ENCODE peak calls at places on chromosomes 3 and 15, in four cellular contexts. X, H, U and T are unnamed samples.

GRCh38 chr15:96924570-96924969 is 594.1 kb downstream of the NR2F2 start:
- DNase-seq in X (no peak), H (no peak), U (no peak), T (no peak)

GRCh38 chr3:182786564-182787196 is 6.6 kb upstream of the ATP11B start:
- DNase-seq in X (no peak), H (no peak), U (no peak), T (no peak)

GRCh38 chr3:41608267-41608822 is 353.6 kb downstream of the ULK4 start:
- DNase-seq in X (no peak), H (no peak), U (no peak), T (no peak)

GRCh38 chr3:43286886-43287301 is 554 bp downstream of the SNRK start:
- DNase-seq in X (no peak), H (peak; percentile 8), U (no peak), T (no peak)

GRCh38 chr3:154310840-154311239 is 13.4 kb downstream of the DHX36 start:
- DNase-seq in X (no peak), H (peak; percentile 9), U (peak; percentile 9), T (no peak)

GRCh38 chr15:52228928-52229327 is 37.7 kb upstream of the GNB5 start:
- DNase-seq in X (no peak), H (peak; percentile 39), U (no peak), T (no peak)

GRCh38 chr3:144843099-144843498 is 871.5 kb downstream of the DIPK2A start:
- DNase-seq in X (no peak), H (no peak), U (no peak), T (no peak)

GRCh38 chr3:142947352-142947751 is 16.1 kb downstream of the PAQR9 start:
- DNase-seq in X (peak; percentile 61), H (no peak), U (no peak), T (no peak)

GRCh38 chr15:56616551-56616950 is 116.8 kb downstream of the ZNF280D start:
- DNase-seq in X (no peak), H (no peak), U (no peak), T (no peak)

GRCh38 chr3:42229942-42230688 is 35.9 kb downstream of the CCK start:
- DNase-seq in X (no peak), H (peak; percentile 52), U (peak; percentile 40), T (no peak)

GRCh38 chr3:146881366-146881765 is 276.2 kb upstream of the PLSCR5 start:
- DNase-seq in X (no peak), H (no peak), U (no peak), T (no peak)

GRCh38 chr3:170740285-170740684 is 129.7 kb downstream of the RPL22L1 start:
- DNase-seq in X (no peak), H (no peak), U (no peak), T (no peak)

GRCh38 chr15:68555348-68556037 is 23.3 kb upstream of the CORO2B start:
- DNase-seq in X (no peak), H (no peak), U (no peak), T (no peak)

GRCh38 chr15:27324871-27325270 is 353.9 kb downstream of the GABRG3 start:
- DNase-seq in X (no peak), H (no peak), U (no peak), T (no peak)

GRCh38 chr15:79640206-79640605 is 208.1 kb downstream of the MINAR1 start:
- DNase-seq in X (no peak), H (peak; percentile 91), U (peak; percentile 85), T (no peak)

GRCh38 chr3:179309225-179310109 is 13.4 kb upstream of the ZNF639 start:
- DNase-seq in X (no peak), H (no peak), U (no peak), T (no peak)

GRCh38 chr3:155362808-155363689 is 69.6 kb upstream of the STRIT1 start:
- DNase-seq in X (no peak), H (no peak), U (no peak), T (no peak)

GRCh38 chr3:184338538-184338945 is 1.1 kb downstream of the FAM131A start:
- DNase-seq in X (peak; percentile 75), H (no peak), U (peak; percentile 79), T (peak; percentile 95)

GRCh38 chr3:49607796-49608195 is 53.5 kb downstream of the BSN start:
- DNase-seq in X (peak; percentile 29), H (no peak), U (no peak), T (no peak)

GRCh38 chr15:77436822-77437221 is 16.1 kb downstream of the HMG20A start:
- DNase-seq in X (no peak), H (no peak), U (no peak), T (no peak)

GRCh38 chr3:142817897-142818296 is 71.0 kb downstream of the PCOLCE2 start:
- DNase-seq in X (no peak), H (no peak), U (no peak), T (no peak)

GRCh38 chr3:160754371-160754854 is 1.6 kb upstream of the PPM1L start:
- DNase-seq in X (peak; percentile 39), H (no peak), U (peak; percentile 32), T (peak; percentile 76)

GRCh38 chr3:14617508-14618023 is 34.0 kb upstream of the CCDC174 start:
- DNase-seq in X (no peak), H (no peak), U (no peak), T (no peak)

GRCh38 chr3:171457263-171458055 is 2.7 kb downstream of the TNIK start:
- DNase-seq in X (no peak), H (no peak), U (no peak), T (no peak)

GRCh38 chr3:186067360-186068242 is 41.3 kb downstream of the ETV5 start:
- DNase-seq in X (no peak), H (no peak), U (no peak), T (no peak)

GRCh38 chr15:59632714-59633113 is 21.1 kb downstream of the GCNT3 start:
- DNase-seq in X (no peak), H (peak; percentile 68), U (no peak), T (no peak)

GRCh38 chr3:187551419-187551818 is 118.8 kb downstream of the SST start:
- DNase-seq in X (no peak), H (no peak), U (no peak), T (no peak)

DNA sequence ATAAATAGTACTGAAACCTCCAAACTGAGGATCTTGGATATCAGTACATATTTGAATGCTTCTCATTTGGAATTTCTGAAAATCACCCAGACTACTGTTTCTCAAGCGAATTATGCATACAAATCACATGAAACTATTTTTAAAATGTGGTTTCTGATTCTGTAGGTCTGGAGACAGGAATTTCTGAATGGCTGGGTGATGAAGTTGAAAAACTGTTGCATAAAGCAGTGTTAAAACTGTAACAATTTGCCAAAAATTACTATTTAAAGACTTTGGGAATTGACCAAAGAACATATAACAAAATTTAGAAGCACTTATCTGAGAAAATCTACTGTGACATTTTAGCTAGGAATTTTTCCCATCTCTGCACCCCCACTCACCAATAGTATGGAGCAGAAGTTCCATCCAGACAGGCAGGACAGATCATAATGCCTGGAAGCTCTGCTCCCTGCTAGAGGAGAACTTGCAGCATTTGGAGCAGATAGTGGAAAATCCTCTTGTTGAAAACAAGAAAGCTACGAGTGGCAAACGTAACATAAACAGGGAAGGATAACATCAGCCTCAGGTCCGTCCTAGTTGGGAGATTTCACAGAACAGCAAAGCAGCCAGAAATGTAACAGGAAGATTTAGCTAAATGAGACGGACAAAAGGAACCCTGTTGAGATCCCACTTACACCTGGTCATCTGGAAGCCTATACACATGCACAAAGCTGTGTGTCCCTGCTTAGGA is 132.3 kb upstream of the MCTP2 start:
- DNase-seq in X (no peak), H (no peak), U (no peak), T (no peak)
- H3K27ac ChIP-seq in X (no peak overlapping the region), H (no peak overlapping the region), U (no peak overlapping the region), T (no peak overlapping the region)

GRCh38 chr3:99928758-99929408 is 111.2 kb downstream of the CMSS1 start:
- DNase-seq in X (no peak), H (no peak), U (no peak), T (no peak)
- TF ChIP-seq CTCF in X (no peak), H (no peak), U (peak; percentile 3), T (no peak)

GRCh38 chr15:29571728-29572454 is 250.4 kb downstream of the TJP1 start:
- DNase-seq in X (no peak), H (peak; percentile 19), U (no peak), T (no peak)
- H3K27ac ChIP-seq in X (no peak overlapping the region), H (no peak overlapping the region), U (no peak overlapping the region), T (no peak overlapping the region)

GRCh38 chr15:75758071-75758872 is 45.6 kb upstream of the CSPG4 start:
- DNase-seq in X (peak; percentile 93), H (peak; percentile 94), U (peak; percentile 80), T (peak; percentile 93)
- TF ChIP-seq CTCF in X (peak; percentile 33), H (peak; percentile 37), U (peak; percentile 46), T (no peak)

DNA sequence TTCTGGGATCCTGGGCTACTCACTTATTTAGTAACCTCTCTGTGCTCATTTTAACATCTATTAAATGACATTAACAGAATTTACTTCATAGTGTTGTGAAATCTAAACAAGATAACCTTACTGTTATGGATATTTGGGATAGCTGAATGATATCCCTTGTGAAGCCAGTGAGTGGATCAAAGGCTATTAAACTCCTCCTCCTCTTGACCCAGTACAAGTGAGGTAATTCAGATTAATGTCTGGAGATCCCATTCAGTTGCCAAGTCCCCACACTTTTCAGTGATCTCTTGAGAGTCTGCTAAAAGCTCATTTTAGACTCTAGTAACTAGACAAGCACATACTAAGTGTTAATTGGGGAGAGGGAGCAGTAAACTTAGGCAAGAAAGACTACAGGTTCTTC is 2.5 kb upstream of the ANKRD28 start:
- DNase-seq in X (no peak), H (no peak), U (no peak), T (no peak)
- H3K27ac ChIP-seq in X (peak overlapping the region; percentile 44), H (peak overlapping the region; percentile 92), U (no peak overlapping the region), T (peak overlapping the region; percentile 33)

GRCh38 chr15:89462198-89462912 is 34.0 kb downstream of the RHCG start:
- DNase-seq in X (peak; percentile 29), H (peak; percentile 65), U (no peak), T (no peak)
- TF ChIP-seq CTCF in X (no peak), H (no peak), U (no peak), T (no peak)

GRCh38 chr15:70093070-70093469 is 4.6 kb downstream of the TLE3 start:
- DNase-seq in X (peak; percentile 4), H (no peak), U (no peak), T (no peak)
- H3K27ac ChIP-seq in X (no peak overlapping the region), H (no peak overlapping the region), U (no peak overlapping the region), T (no peak overlapping the region)

GRCh38 chr3:128103277-128103676 is 20.3 kb downstream of the RUVBL1 start:
- DNase-seq in X (no peak), H (no peak), U (no peak), T (no peak)
- TF ChIP-seq CTCF in X (no peak), H (no peak), U (no peak), T (no peak)

GRCh38 chr3:52794612-52795099 is at the start of gene ITIH3:
- DNase-seq in X (no peak), H (no peak), U (peak; percentile 6), T (peak; percentile 85)
- H3K27ac ChIP-seq in X (no peak within 1 kb of the TSS), H (no peak within 1 kb of the TSS), U (no peak within 1 kb of the TSS), T (peak within 1 kb of the TSS; percentile 55)